ENCODE peak calls at places on chromosomes 2 and 18, in nine cellular contexts. T is GM12865; K is fibroblast of villous mesenchyme; M is fibroblast of mammary gland; D is cardiac fibroblast; G is frontal cortex; U is effector CD4-positive, alpha-beta T cell; E is ureter; L is type B pancreatic cell. Q is an unnamed sample.

GRCh38 chr2:220148849-220149248 is 521.4 kb downstream of the SLC4A3 start:
- DNase-seq in T (no peak), K (no peak), M (no peak), D (no peak), G (no peak), U (no peak), E (no peak), L (no peak), Q (no peak)

GRCh38 chr2:40450066-40450841 is 1.6 kb downstream of the SLC8A1 start:
- DNase-seq in T (no peak), K (peak; percentile 45), M (peak; percentile 50), D (peak; percentile 62), G (no peak), U (no peak), E (no peak), L (no peak), Q (no peak)

GRCh38 chr2:3771576-3771975 is 68.2 kb downstream of the DCDC2C start:
- DNase-seq in T (no peak), K (no peak), M (no peak), D (no peak), G (no peak), U (no peak), E (no peak), L (no peak), Q (no peak)

GRCh38 chr2:202118168-202118567 is 45.1 kb downstream of the KIAA2012 start:
- DNase-seq in T (no peak), K (no peak), M (no peak), D (no peak), G (no peak), U (no peak), E (no peak), L (no peak), Q (no peak)

GRCh38 chr2:212227755-212228154 is 310.8 kb downstream of the ERBB4 start:
- DNase-seq in T (no peak), K (peak; percentile 25), M (peak; percentile 93), D (peak; percentile 89), G (no peak), U (no peak), E (no peak), L (no peak), Q (peak; percentile 68)

GRCh38 chr18:9539938-9540337 is 64.6 kb downstream of the RALBP1 start:
- DNase-seq in T (no peak), K (no peak), M (no peak), D (no peak), G (no peak), U (no peak), E (no peak), L (no peak), Q (no peak)

GRCh38 chr2:172928754-172929153 is 146.9 kb upstream of the MAP3K20 start:
- DNase-seq in T (no peak), K (peak; percentile 81), M (peak; percentile 87), D (peak; percentile 82), G (no peak), U (no peak), E (no peak), L (no peak), Q (peak; percentile 43)

GRCh38 chr2:81894451-81894990 is 1590.0 kb upstream of the LRRTM1 start:
- DNase-seq in T (no peak), K (peak; percentile 0), M (no peak), D (no peak), G (no peak), U (no peak), E (no peak), L (no peak), Q (no peak)

GRCh38 chr2:181685150-181685688 is 4.9 kb upstream of the NEUROD1 start:
- DNase-seq in T (no peak), K (no peak), M (peak; percentile 13), D (no peak), G (no peak), U (no peak), E (no peak), L (no peak), Q (no peak)

Q was measured in Daoy.